ENCODE peak calls at places on chromosomes 1 and 21, in ten cellular contexts. V is CD4-positive, alpha-beta T cell; I is foreskin fibroblast; Y is neural crest cell; Q is H1; O is pancreas; D is ascending aorta; T is PC-3; N is D721Med; Z is endothelial cell. W is an unnamed sample.

GRCh38 chr1:201405484-201405831 is 6.3 kb upstream of the LAD1 start:
- DNase-seq in V (no peak), I (no peak), Y (no peak), Q (no peak), O (no peak), D (no peak), T (peak), N (no peak), Z (no peak), W (no peak)

GRCh38 chr1:232570007-232570406 is 59.9 kb downstream of the SIPA1L2 start:
- DNase-seq in V (no peak), I (no peak), Y (no peak), Q (no peak), O (no peak), D (no peak), T (no peak), N (no peak), Z (no peak), W (no peak)

GRCh38 chr1:13702425-13703127 is 2.6 kb downstream of the PRDM2 start:
- DNase-seq in V (no peak), I (no peak), Y (no peak), Q (no peak), O (no peak), D (no peak), T (no peak), N (no peak), Z (no peak), W (peak)

GRCh38 chr21:32412162-32412997 is at the start of gene EVA1C:
- DNase-seq in V (peak), I (peak), Y (no peak), Q (peak), O (peak), D (no peak), T (peak), N (no peak), Z (peak), W (peak)

GRCh38 chr1:154405762-154406571 is 824 bp downstream of the IL6R start:
- DNase-seq in V (peak), I (peak), Y (peak), Q (peak), O (peak), D (peak), T (peak), N (no peak), Z (peak), W (peak)

GRCh38 chr21:46427516-46427915 is 31.2 kb upstream of the DIP2A start:
- DNase-seq in V (no peak), I (no peak), Y (no peak), Q (no peak), O (no peak), D (no peak), T (no peak), N (no peak), Z (no peak), W (no peak)

GRCh38 chr1:224499204-224499603 is 64.6 kb upstream of the WDR26 start:
- DNase-seq in V (no peak), I (no peak), Y (no peak), Q (no peak), O (no peak), D (no peak), T (peak), N (no peak), Z (no peak), W (no peak)

GRCh38 chr1:38585971-38586370 is 273.6 kb downstream of the RRAGC start:
- DNase-seq in V (no peak), I (no peak), Y (no peak), Q (no peak), O (no peak), D (no peak), T (no peak), N (no peak), Z (no peak), W (no peak)

GRCh38 chr1:230114245-230114651 is 47.2 kb downstream of the GALNT2 start:
- DNase-seq in V (no peak), I (no peak), Y (no peak), Q (no peak), O (no peak), D (no peak), T (no peak), N (no peak), Z (no peak), W (no peak)

GRCh38 chr1:21703318-21703963 is 34.3 kb upstream of the RAP1GAP start:
- DNase-seq in V (no peak), I (peak), Y (no peak), Q (no peak), O (no peak), D (no peak), T (peak), N (no peak), Z (peak), W (no peak)

GRCh38 chr1:87814573-87814972 is 485.9 kb downstream of the LMO4 start:
- DNase-seq in V (no peak), I (no peak), Y (no peak), Q (no peak), O (no peak), D (no peak), T (no peak), N (no peak), Z (no peak), W (no peak)

GRCh38 chr21:31597683-31598082 is 61.8 kb upstream of the SOD1 start:
- DNase-seq in V (no peak), I (no peak), Y (no peak), Q (no peak), O (no peak), D (no peak), T (no peak), N (no peak), Z (no peak), W (no peak)

GRCh38 chr1:154352245-154352580 is 26.9 kb downstream of the ATP8B2 start:
- DNase-seq in V (no peak), I (no peak), Y (no peak), Q (no peak), O (no peak), D (no peak), T (no peak), N (no peak), Z (no peak), W (no peak)

GRCh38 chr1:27862671-27863551 is 9.4 kb upstream of the THEMIS2 start:
- DNase-seq in V (no peak), I (peak), Y (no peak), Q (no peak), O (peak), D (peak), T (peak), N (no peak), Z (peak), W (peak)

GRCh38 chr1:103084176-103084575 is 24.1 kb downstream of the COL11A1 start:
- DNase-seq in V (no peak), I (no peak), Y (no peak), Q (no peak), O (no peak), D (no peak), T (no peak), N (no peak), Z (no peak), W (no peak)

GRCh38 chr1:178643871-178644270 is 81.2 kb upstream of the RALGPS2 start:
- DNase-seq in V (no peak), I (no peak), Y (no peak), Q (no peak), O (no peak), D (no peak), T (no peak), N (no peak), Z (no peak), W (no peak)

GRCh38 chr1:164922585-164922984 is 363.6 kb downstream of the PBX1 start:
- DNase-seq in V (no peak), I (no peak), Y (no peak), Q (no peak), O (no peak), D (no peak), T (no peak), N (no peak), Z (no peak), W (no peak)

GRCh38 chr1:29319300-29320110 is 83.2 kb downstream of the PTPRU start:
- DNase-seq in V (no peak), I (no peak), Y (no peak), Q (no peak), O (no peak), D (no peak), T (no peak), N (no peak), Z (no peak), W (no peak)

GRCh38 chr1:32768110-32768857 is 48.9 kb downstream of the YARS1 start:
- DNase-seq in V (no peak), I (no peak), Y (no peak), Q (no peak), O (no peak), D (no peak), T (no peak), N (no peak), Z (no peak), W (no peak)

GRCh38 chr1:111475706-111476105 is 1.9 kb downstream of the C1orf162 start:
- DNase-seq in V (no peak), I (no peak), Y (no peak), Q (no peak), O (no peak), D (no peak), T (no peak), N (no peak), Z (no peak), W (no peak)

GRCh38 chr1:7116001-7116400 is 330.7 kb downstream of the CAMTA1 start:
- DNase-seq in V (no peak), I (no peak), Y (no peak), Q (no peak), O (no peak), D (no peak), T (no peak), N (no peak), Z (no peak), W (no peak)

GRCh38 chr1:98452162-98452561 is 209.4 kb upstream of the SNX7 start:
- DNase-seq in V (no peak), I (no peak), Y (no peak), Q (no peak), O (no peak), D (no peak), T (no peak), N (no peak), Z (no peak), W (no peak)

GRCh38 chr21:33302796-33303195 is 22.0 kb upstream of the IFNAR1 start:
- DNase-seq in V (no peak), I (no peak), Y (no peak), Q (peak), O (no peak), D (no peak), T (peak), N (no peak), Z (no peak), W (no peak)

GRCh38 chr1:197435224-197435623 is 167.2 kb downstream of the CRB1 start:
- DNase-seq in V (no peak), I (no peak), Y (peak), Q (no peak), O (no peak), D (no peak), T (no peak), N (no peak), Z (no peak), W (no peak)

GRCh38 chr1:63157085-63157484 is 165.3 kb upstream of the FOXD3 start:
- DNase-seq in V (no peak), I (no peak), Y (no peak), Q (no peak), O (no peak), D (no peak), T (no peak), N (no peak), Z (no peak), W (no peak)

GRCh38 chr1:156144747-156145146 is 8.6 kb upstream of the SEMA4A start:
- DNase-seq in V (no peak), I (no peak), Y (no peak), Q (no peak), O (no peak), D (no peak), T (peak), N (no peak), Z (no peak), W (no peak)

GRCh38 chr1:20223659-20224058 is 37.3 kb upstream of the PLA2G2C start:
- DNase-seq in V (no peak), I (no peak), Y (no peak), Q (peak), O (no peak), D (no peak), T (no peak), N (no peak), Z (no peak), W (no peak)

GRCh38 chr1:19157653-19158052 is 52.4 kb downstream of the UBR4 start:
- DNase-seq in V (no peak), I (no peak), Y (no peak), Q (no peak), O (no peak), D (no peak), T (no peak), N (no peak), Z (no peak), W (no peak)

GRCh38 chr1:3188150-3188971 is 119.4 kb downstream of the PRDM16 start:
- DNase-seq in V (no peak), I (no peak), Y (no peak), Q (no peak), O (peak), D (no peak), T (no peak), N (no peak), Z (no peak), W (no peak)

GRCh38 chr1:204307334-204307883 is 52.3 kb downstream of the PLEKHA6 start:
- DNase-seq in V (no peak), I (peak), Y (no peak), Q (peak), O (no peak), D (no peak), T (no peak), N (no peak), Z (peak), W (no peak)

GRCh38 chr1:56645663-56646330 is 683 bp downstream of the PRKAA2 start:
- DNase-seq in V (no peak), I (no peak), Y (no peak), Q (peak), O (peak), D (no peak), T (peak), N (no peak), Z (peak), W (no peak)

GRCh38 chr1:232335751-232336274 is 294.1 kb downstream of the SIPA1L2 start:
- DNase-seq in V (no peak), I (no peak), Y (no peak), Q (no peak), O (no peak), D (no peak), T (no peak), N (no peak), Z (no peak), W (no peak)

GRCh38 chr1:93447481-93448291 is at the start of gene FNBP1L:
- DNase-seq in V (peak), I (peak), Y (peak), Q (peak), O (peak), D (no peak), T (peak), N (peak), Z (peak), W (peak)

GRCh38 chr1:93446837-93447451 is 974 bp upstream of the FNBP1L start:
- DNase-seq in V (no peak), I (no peak), Y (no peak), Q (no peak), O (peak), D (no peak), T (peak), N (no peak), Z (no peak), W (no peak)

GRCh38 chr1:93448292-93448982 is 519 bp downstream of the FNBP1L start:
- DNase-seq in V (no peak), I (no peak), Y (peak), Q (peak), O (peak), D (no peak), T (peak), N (peak), Z (peak), W (peak)

GRCh38 chr1:93450331-93450730 is 2.4 kb downstream of the FNBP1L start:
- DNase-seq in V (no peak), I (no peak), Y (no peak), Q (no peak), O (no peak), D (no peak), T (no peak), N (no peak), Z (no peak), W (no peak)

GRCh38 chr1:93448983-93449805 is 1.3 kb downstream of the FNBP1L start:
- DNase-seq in V (no peak), I (peak), Y (no peak), Q (peak), O (peak), D (no peak), T (peak), N (no peak), Z (peak), W (no peak)
- TF ChIP-seq CTCF in V (no peak), I (no peak), Y (no peak), Q (no peak), O (no peak), D (no peak), T (peak), N (no peak), Z (no peak), W (no peak)

GRCh38 chr21:22575165-22575584 is 1577.0 kb downstream of the NCAM2 start:
- DNase-seq in V (no peak), I (no peak), Y (peak), Q (peak), O (no peak), D (no peak), T (peak), N (no peak), Z (peak), W (no peak)
- TF ChIP-seq CTCF in V (no peak), I (no peak), Y (peak), Q (peak), O (no peak), D (peak), T (peak), N (peak), Z (peak), W (no peak)

DNA sequence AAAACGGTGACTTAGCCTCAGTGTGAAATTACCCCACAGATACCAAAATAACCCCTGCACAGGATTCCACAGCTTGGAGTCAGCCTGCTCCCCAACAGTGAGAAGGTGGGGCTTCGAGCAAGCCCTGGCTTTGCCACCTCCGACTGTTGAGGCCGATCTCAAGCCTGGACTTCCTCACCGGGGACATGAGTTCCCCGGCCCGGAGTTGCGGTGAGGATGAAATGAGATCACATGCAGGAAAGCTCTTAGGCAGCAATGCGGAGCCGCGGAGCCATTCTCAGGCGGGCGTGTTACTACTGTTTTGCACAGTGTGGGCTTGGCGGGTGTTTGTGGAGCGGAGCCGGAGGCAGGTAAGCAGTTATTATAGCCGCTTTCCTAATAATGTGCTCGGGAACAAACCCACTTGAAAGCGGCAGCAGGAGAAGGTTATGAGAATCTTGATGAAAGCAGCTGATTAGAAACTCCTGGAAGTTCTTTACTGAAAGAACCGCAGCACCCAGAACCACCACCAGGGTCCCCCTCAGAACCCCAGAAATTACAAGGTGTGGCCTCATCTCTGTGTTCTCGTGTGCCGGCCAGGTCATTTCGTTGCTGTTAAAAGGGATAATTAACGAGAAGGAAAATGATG is 3.9 kb upstream of the CLSTN1 start:
- DNase-seq in V (no peak), I (no peak), Y (no peak), Q (peak), O (no peak), D (no peak), T (no peak), N (no peak), Z (no peak), W (no peak)
- TF ChIP-seq CTCF in V (no peak), I (peak), Y (peak), Q (peak), O (no peak), D (no peak), T (peak), N (no peak), Z (peak), W (no peak)

DNA sequence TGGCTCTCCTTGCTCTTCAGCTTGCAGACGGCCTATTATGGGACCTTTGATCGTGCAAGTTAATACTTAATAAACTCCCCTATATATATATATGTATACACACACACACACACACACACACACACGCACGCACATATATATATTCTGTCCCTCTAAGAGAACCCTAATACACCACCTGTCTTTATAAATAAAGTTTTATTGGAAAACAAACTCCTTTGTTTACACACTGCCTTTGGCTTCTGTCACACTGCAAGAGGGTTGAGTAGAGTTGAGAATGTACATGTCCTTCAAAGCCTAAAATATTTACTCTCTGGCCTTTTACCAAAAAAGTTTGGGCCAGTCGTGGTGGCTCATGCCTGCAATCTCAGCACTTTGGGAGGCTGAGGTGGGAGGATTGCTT is 26.2 kb upstream of the SIM2 start:
- DNase-seq in V (no peak), I (no peak), Y (no peak), Q (no peak), O (no peak), D (no peak), T (peak), N (no peak), Z (no peak), W (no peak)
- TF ChIP-seq CTCF in V (no peak), I (no peak), Y (no peak), Q (no peak), O (no peak), D (no peak), T (no peak), N (no peak), Z (no peak), W (no peak)

W was measured in activated B cell treated with CpG ODN at 0.5 μM for 24 hours.